ENCODE peak calls at places on chromosomes 11 and 22, in four cellular contexts. K, N, I and Y are unnamed samples.

GRCh38 chr11:3011891-3012885 is 20.1 kb upstream of the NAP1L4 start:
- DNase-seq in N (peak; percentile 24), K (no peak), I (no peak), Y (no peak)

GRCh38 chr11:134275534-134276395 is at the start of gene GLB1L3:
- DNase-seq in I (no peak), K (peak; percentile 8), N (no peak), Y (no peak)

GRCh38 chr11:61574611-61575010 is 6.3 kb downstream of the SYT7 start:
- DNase-seq in N (no peak), K (no peak), I (no peak), Y (no peak)

GRCh38 chr22:37907036-37907954 is 1.2 kb downstream of the MICALL1 start:
- DNase-seq in I (peak; percentile 15), K (no peak), N (no peak), Y (no peak)

GRCh38 chr11:118339281-118340045 is 3.0 kb downstream of the CD3D start:
- DNase-seq in I (no peak), N (no peak), K (no peak), Y (no peak)

GRCh38 chr11:1041149-1041467 is 4.6 kb upstream of the MUC6 start:
- DNase-seq in N (no peak), K (no peak), I (no peak), Y (no peak)

GRCh38 chr22:20400606-20401375 is 6.8 kb downstream of the ZNF74 start:
- DNase-seq in I (no peak), K (no peak), N (no peak), Y (peak; percentile 56)

GRCh38 chr22:23784215-23784732 is 2.5 kb upstream of the SMARCB1 start:
- DNase-seq in N (no peak), I (peak; percentile 41), K (no peak), Y (no peak)

GRCh38 chr11:121372671-121373429 is 79.3 kb upstream of the SORL1 start:
- DNase-seq in N (no peak), I (no peak), K (no peak), Y (no peak)

GRCh38 chr11:57638005-57638760 is 11.5 kb downstream of the YPEL4 start:
- DNase-seq in I (peak; percentile 84), K (peak; percentile 84), N (peak; percentile 85), Y (peak; percentile 84)

GRCh38 chr11:96082936-96083335 is 159.0 kb upstream of the MTMR2 start:
- DNase-seq in I (no peak), N (no peak), K (no peak), Y (no peak)

GRCh38 chr11:101456812-101457211 is 127.0 kb downstream of the TRPC6 start:
- DNase-seq in I (peak; percentile 52), K (peak; percentile 19), N (no peak), Y (no peak)

GRCh38 chr11:472816-473215 is 22.7 kb downstream of the PTDSS2 start:
- DNase-seq in K (no peak), N (no peak), I (no peak), Y (no peak)

GRCh38 chr11:132114185-132114584 is 743.8 kb downstream of the NTM start:
- DNase-seq in N (no peak), K (peak; percentile 29), I (peak; percentile 25), Y (no peak)

GRCh38 chr11:111923351-111923788 is 4.7 kb downstream of the C11orf52 start:
- DNase-seq in I (peak; percentile 48), N (no peak), K (peak; percentile 72), Y (no peak)

GRCh38 chr11:43419460-43419859 is 60.7 kb downstream of the TTC17 start:
- DNase-seq in K (peak; percentile 58), N (no peak), I (peak; percentile 53), Y (no peak)

GRCh38 chr11:109236696-109237095 is 185.3 kb upstream of the C11orf87 start:
- DNase-seq in K (peak; percentile 47), I (no peak), N (no peak), Y (no peak)

GRCh38 chr11:41954034-41954433 is 494.6 kb upstream of the LRRC4C start:
- DNase-seq in K (peak; percentile 32), I (no peak), N (no peak), Y (no peak)

DNA sequence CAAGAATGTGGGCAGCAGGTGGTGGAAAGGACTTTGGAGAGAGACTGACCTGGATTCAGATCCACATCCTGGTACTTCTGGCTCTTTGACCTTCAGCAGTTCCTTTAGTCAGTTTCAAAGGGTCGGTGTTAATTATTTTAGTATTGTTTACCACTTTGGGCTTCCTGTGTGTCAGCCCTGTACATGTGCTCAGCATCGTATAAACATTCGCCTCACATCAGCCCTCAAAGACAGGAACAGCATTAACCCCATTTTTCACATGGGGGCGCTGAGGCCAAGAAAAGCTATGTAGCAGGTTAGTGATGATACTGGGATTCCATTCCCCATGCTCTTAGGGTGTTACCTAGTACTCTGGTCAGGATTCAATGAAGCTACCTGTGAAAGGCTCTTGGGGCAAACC is 72.1 kb upstream of the YWHAH start:
- DNase-seq in I (no peak), N (no peak), K (no peak), Y (no peak)
- TF ChIP-seq CTCF in I (no peak), N (no peak), K (peak; percentile 12), Y (no peak)

GRCh38 chr22:33272180-33272579 is 214.0 kb upstream of the SYN3 start:
- DNase-seq in K (no peak), N (no peak), I (no peak), Y (no peak)

GRCh38 chr22:33272866-33273265 is 214.7 kb upstream of the SYN3 start:
- DNase-seq in K (no peak), I (no peak), N (no peak), Y (no peak)

GRCh38 chr22:33271390-33272161 is 213.4 kb upstream of the SYN3 start:
- DNase-seq in N (peak; percentile 61), I (peak; percentile 13), K (peak; percentile 78), Y (no peak)

GRCh38 chr22:33274941-33275443 is 216.8 kb upstream of the SYN3 start:
- DNase-seq in N (no peak), I (no peak), K (no peak), Y (no peak)

GRCh38 chr22:33274214-33274828 is 216.1 kb upstream of the SYN3 start:
- DNase-seq in N (no peak), K (peak; percentile 12), I (no peak), Y (no peak)
- TF ChIP-seq CTCF in N (no peak), K (peak; percentile 42), I (no peak), Y (peak; percentile 67)

GRCh38 chr22:45831394-45831793 is 145.6 kb downstream of the WNT7B start:
- DNase-seq in I (peak; percentile 38), K (peak; percentile 49), N (no peak), Y (no peak)
- TF ChIP-seq CTCF in I (peak; percentile 63), K (peak; percentile 76), N (no peak), Y (peak; percentile 15)

GRCh38 chr22:29856496-29856895 is 18.4 kb upstream of the ASCC2 start:
- DNase-seq in K (no peak), N (no peak), I (no peak), Y (no peak)
- TF ChIP-seq CTCF in K (no peak), N (no peak), I (no peak), Y (no peak)

GRCh38 chr22:27420186-27420816 is 381.3 kb downstream of the MN1 start:
- DNase-seq in K (peak; percentile 80), I (peak; percentile 25), N (no peak), Y (no peak)

GRCh38 chr22:27419473-27419872 is 382.1 kb downstream of the MN1 start:
- DNase-seq in I (peak; percentile 21), K (peak; percentile 15), N (no peak), Y (no peak)

GRCh38 chr22:27413702-27414101 is 387.9 kb downstream of the MN1 start:
- DNase-seq in K (no peak), N (no peak), I (no peak), Y (no peak)

GRCh38 chr22:27418261-27418660 is 383.3 kb downstream of the MN1 start:
- DNase-seq in N (no peak), I (no peak), K (peak; percentile 20), Y (no peak)

DNA sequence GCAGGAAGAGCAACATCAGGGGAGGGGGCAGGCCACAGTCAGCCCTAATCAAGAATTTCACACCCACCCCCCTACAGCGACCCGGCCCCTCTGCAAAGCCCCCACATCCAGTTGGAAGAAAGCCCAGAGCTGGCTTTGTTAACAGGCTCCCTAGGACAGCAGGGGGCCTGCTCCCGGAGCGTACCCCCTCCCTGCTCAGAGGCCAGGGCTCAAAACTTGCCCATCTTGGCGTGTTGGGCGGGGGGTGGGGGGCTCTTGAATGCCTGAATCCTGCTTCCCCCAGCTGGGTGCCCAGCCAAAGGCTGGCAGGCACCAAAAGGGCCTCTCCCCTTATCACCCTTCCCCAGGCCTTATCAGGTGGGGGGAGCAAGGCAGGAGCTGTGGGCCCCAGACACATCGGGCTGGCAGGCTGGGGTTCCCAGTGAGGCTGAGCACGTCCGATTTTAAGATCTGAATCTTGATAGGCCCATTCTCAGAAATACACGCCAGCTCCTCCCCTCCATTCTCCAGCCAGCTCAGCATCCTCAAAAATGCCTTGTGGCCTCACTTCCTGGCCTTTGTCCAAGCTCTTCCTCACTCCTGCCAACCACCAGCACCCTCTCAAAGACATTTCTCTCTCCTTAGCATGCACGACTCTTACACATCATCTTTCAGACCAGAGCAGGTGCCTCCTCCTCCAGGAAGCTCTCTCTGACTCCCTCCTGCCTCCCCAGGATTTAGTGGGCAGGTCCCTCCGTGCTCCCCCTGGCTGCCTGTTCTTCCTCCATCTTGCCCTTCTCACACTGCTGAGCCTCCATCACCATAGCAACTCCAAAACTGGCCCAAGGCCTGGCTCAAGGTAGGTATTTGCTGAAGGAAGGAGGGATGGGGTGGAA is 384.8 kb downstream of the MN1 start:
- DNase-seq in I (peak; percentile 88), N (no peak), K (peak; percentile 92), Y (no peak)
- TF ChIP-seq CTCF in I (no peak), N (no peak), K (no peak), Y (no peak)